ENCODE peak calls at places on chromosomes 3 and 15, in eight cellular contexts. X, E, O, T, S, M, Z and J are unnamed samples.
A peak's percentile ranks its signal among the peaks of the same experiment; 100 is the strongest.

GRCh38 chr15:68620721-68621528 is 42.1 kb downstream of the CORO2B start:
- DNase-seq in X (peak; percentile 92), E (peak; percentile 77), O (peak; percentile 70), T (no peak), S (no peak), M (no peak), Z (peak; percentile 95), J (peak; percentile 43)

GRCh38 chr3:165837058-165837525 is at the start of gene BCHE:
- DNase-seq in X (peak; percentile 45), E (no peak), O (no peak), T (no peak), S (peak; percentile 32), M (no peak), Z (peak; percentile 6), J (no peak)

GRCh38 chr3:129184396-129184656 is 630 bp upstream of the CNBP start:
- DNase-seq in X (peak; percentile 43), E (no peak), O (no peak), T (no peak), S (peak; percentile 35), M (no peak), Z (no peak), J (peak; percentile 33)

GRCh38 chr3:107633327-107634141 is 110.8 kb downstream of the BBX start:
- DNase-seq in X (no peak), E (no peak), O (no peak), T (no peak), S (no peak), M (no peak), Z (no peak), J (no peak)

GRCh38 chr3:57112206-57112605 is 51.7 kb downstream of the SPATA12 start:
- DNase-seq in X (no peak), E (no peak), O (no peak), T (no peak), S (no peak), M (no peak), Z (no peak), J (no peak)

GRCh38 chr3:189548053-189548452 is 83.1 kb upstream of the TP63 start:
- DNase-seq in X (no peak), E (no peak), O (no peak), T (no peak), S (no peak), M (no peak), Z (no peak), J (no peak)

GRCh38 chr3:115494826-115495225 is 128.5 kb upstream of the GAP43 start:
- DNase-seq in X (no peak), E (no peak), O (no peak), T (no peak), S (no peak), M (no peak), Z (no peak), J (no peak)

GRCh38 chr3:89525597-89525996 is 418.2 kb downstream of the EPHA3 start:
- DNase-seq in X (no peak), E (no peak), O (no peak), T (no peak), S (no peak), M (no peak), Z (no peak), J (no peak)

GRCh38 chr3:112136959-112137693 is 4.1 kb upstream of the GCSAM start:
- DNase-seq in X (no peak), E (no peak), O (no peak), T (no peak), S (peak; percentile 63), M (no peak), Z (peak; percentile 34), J (peak; percentile 15)